ENCODE peak calls at places on chromosomes 4 and X, in nine cellular contexts. Y is activated CD4-positive, alpha-beta T cell treated with anti-CD3 and anti-CD28 coated beads, Interleukin-2, amount 10 ng/mL, durations not matched to agents 24 days and 14 days; A is ELR; S is stimulated activated CD8-positive, alpha-beta memory T cell treated with anti-CD3 and anti-CD28 coated beads, Interleukin-7, amount 100 ng/mL, for 1 hour; X is GM23338; L is H4; R is naive thymus-derived CD8-positive, alpha-beta T cell; U is GM06990; C is naive thymus-derived CD4-positive, alpha-beta T cell. P is an unnamed sample.

GRCh38 chr4:126658391-126658790 is 974.4 kb upstream of the INTU start:
- DNase-seq in C (no peak), X (no peak), Y (no peak), R (no peak), A (no peak), S (no peak), L (no peak), U (no peak), P (no peak)

GRCh38 chr4:1500966-1501753 is 94.9 kb upstream of the NKX1-1 start:
- DNase-seq in U (no peak), X (no peak), A (no peak), L (no peak), R (no peak), Y (no peak), C (no peak), S (no peak), P (no peak)

GRCh38 chr4:43485196-43485595 is 592.7 kb downstream of the GRXCR1 start:
- DNase-seq in R (no peak), X (no peak), Y (no peak), C (no peak), L (peak; percentile 8), A (no peak), U (no peak), S (no peak), P (no peak)

GRCh38 chr4:155025762-155026457 is 182.5 kb upstream of the NPY2R start:
- DNase-seq in Y (peak; percentile 64), S (no peak), A (peak; percentile 47), R (no peak), C (no peak), X (peak; percentile 96), L (peak; percentile 16), U (peak; percentile 25), P (no peak)

GRCh38 chr4:154944996-154945395 is 163.9 kb downstream of the RBM46 start:
- DNase-seq in R (no peak), X (no peak), Y (no peak), C (no peak), S (no peak), L (no peak), A (no peak), U (no peak), P (no peak)

GRCh38 chrX:38008658-38009057 is 2.3 kb downstream of the SYTL5 start:
- DNase-seq in X (no peak), R (no peak), Y (no peak), U (no peak), A (no peak), S (no peak), C (no peak), L (no peak), P (no peak)

GRCh38 chr4:3318561-3319021 is 25.8 kb downstream of the RGS12 start:
- DNase-seq in L (no peak), R (no peak), C (no peak), S (no peak), Y (no peak), A (no peak), X (peak; percentile 92), U (no peak), P (no peak)

GRCh38 chr4:3767569-3768288 is 1.5 kb downstream of the ADRA2C start:
- DNase-seq in X (peak; percentile 79), S (no peak), Y (peak; percentile 58), L (no peak), C (no peak), A (no peak), U (no peak), R (no peak), P (no peak)

GRCh38 chr4:108644237-108644636 is 6.2 kb upstream of the OSTC start:
- DNase-seq in C (no peak), U (no peak), Y (no peak), A (peak; percentile 71), S (no peak), X (no peak), R (no peak), L (peak; percentile 44), P (peak; percentile 8)

GRCh38 chr4:47933798-47934197 is 19.4 kb upstream of the NFXL1 start:
- DNase-seq in S (no peak), U (no peak), L (peak; percentile 46), A (peak; percentile 64), Y (no peak), C (no peak), X (peak; percentile 63), R (no peak), P (no peak)

GRCh38 chr4:150421612-150422011 is 160.3 kb upstream of the MAB21L2 start:
- DNase-seq in R (no peak), Y (no peak), L (no peak), X (no peak), A (no peak), S (no peak), C (no peak), U (no peak), P (no peak)